ENCODE peak calls at places on chromosomes 16 and 17, in nine cellular contexts. C is spleen; U is tibial artery; H is adrenal gland; E is stomach; W is cardiac muscle cell; K is body of pancreas; P is CD8-positive, alpha-beta T cell; Y is left ventricle myocardium inferior. N is an unnamed sample. For H3K4me1, the result is how much of the 10 kb centered on the place peaks cover.

GRCh38 chr17:66255112-66255511 is 25.9 kb upstream of the APOH start:
- DNase-seq in P (peak), K (peak), U (no peak), H (peak), C (no peak), Y (no peak), W (peak), E (no peak), N (peak)

GRCh38 chr16:5560084-5560483 is 462.5 kb upstream of the EEF2KMT start:
- DNase-seq in Y (no peak), H (no peak), E (no peak), K (no peak), C (no peak), W (no peak), U (no peak), P (no peak), N (no peak)

GRCh38 chr17:77200711-77201110 is 59.9 kb downstream of the SEC14L1 start:
- DNase-seq in K (no peak), C (no peak), W (no peak), U (no peak), Y (no peak), H (peak), P (no peak), E (no peak), N (no peak)

GRCh38 chr17:51260960-51261958 is 913 bp downstream of the UTP18 start:
- DNase-seq in Y (peak), K (peak), P (peak), U (peak), W (peak), E (peak), C (peak), H (peak), N (no peak)

GRCh38 chr17:76943781-76944213 is 75.6 kb downstream of the MGAT5B start:
- DNase-seq in P (no peak), E (no peak), Y (no peak), H (no peak), W (no peak), U (no peak), C (no peak), K (no peak), N (no peak)

GRCh38 chr17:16406742-16407674 is 8.4 kb upstream of the TRPV2 start:
- DNase-seq in Y (peak), C (peak), U (peak), H (no peak), W (peak), E (no peak), P (no peak), K (peak), N (no peak)

GRCh38 chr16:86626284-86626683 is 47.9 kb downstream of the FOXL1 start:
- DNase-seq in Y (no peak), C (no peak), K (no peak), W (no peak), P (no peak), U (no peak), E (no peak), H (no peak), N (no peak)

GRCh38 chr17:64281962-64282752 is 19.1 kb upstream of the TEX2 start:
- DNase-seq in Y (peak), P (peak), U (peak), K (peak), E (peak), C (peak), H (peak), W (peak), N (no peak)

GRCh38 chr16:22063888-22064467 is 28.4 kb upstream of the VWA3A start:
- DNase-seq in P (no peak), C (no peak), Y (no peak), K (no peak), W (no peak), H (no peak), U (no peak), E (no peak), N (no peak)

GRCh38 chr17:15457723-15458094 is 9.7 kb downstream of the CDRT4 start:
- DNase-seq in C (no peak), U (peak), W (no peak), E (no peak), Y (peak), P (no peak), K (no peak), H (no peak), N (no peak)

GRCh38 chr16:12228079-12228606 is 251.6 kb downstream of the SNX29 start:
- DNase-seq in K (no peak), U (no peak), E (no peak), H (no peak), Y (no peak), P (no peak), C (no peak), W (no peak), N (no peak)

GRCh38 chr16:12229759-12230594 is 253.4 kb downstream of the SNX29 start:
- DNase-seq in Y (no peak), U (no peak), C (no peak), E (no peak), H (no peak), W (no peak), P (no peak), K (no peak), N (no peak)

GRCh38 chr16:12225816-12226480 is 249.4 kb downstream of the SNX29 start:
- DNase-seq in H (no peak), E (no peak), C (no peak), Y (no peak), P (no peak), U (no peak), W (no peak), K (no peak), N (no peak)

GRCh38 chr16:12231666-12232065 is 255.1 kb downstream of the SNX29 start:
- DNase-seq in W (no peak), K (no peak), U (no peak), Y (no peak), E (no peak), P (no peak), H (no peak), C (no peak), N (no peak)

GRCh38 chr16:12228607-12229499 is 252.3 kb downstream of the SNX29 start:
- DNase-seq in E (no peak), P (no peak), H (peak), K (peak), C (no peak), W (peak), U (no peak), Y (peak), N (peak)
- H3K4me1 ChIP-seq in E (under half), P (under half), H (under half), K (under half), C (under half), W (under half), U (under half), Y (under half), N (under half)

DNA sequence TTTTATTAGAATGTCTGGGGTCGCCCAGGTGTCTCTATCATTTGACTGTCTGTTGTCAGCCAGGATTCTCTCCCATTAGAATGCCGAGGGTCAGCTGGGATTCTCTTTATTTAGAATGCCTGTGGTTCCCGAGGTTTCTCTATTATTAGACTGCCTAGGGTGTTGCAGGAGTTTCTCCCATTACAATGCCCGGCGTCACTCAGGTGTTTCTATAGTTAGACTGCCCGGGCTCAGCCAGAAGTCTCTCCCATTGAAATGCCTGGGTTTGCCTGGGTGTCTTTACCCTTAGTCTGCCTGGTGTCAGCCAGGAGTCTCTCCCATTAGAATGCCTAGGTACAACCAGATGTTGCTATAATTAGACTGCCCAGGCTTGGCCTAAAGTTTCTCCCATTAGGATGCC is 2252.0 kb downstream of the TP53TG3F start:
- DNase-seq in U (no peak), P (no peak), H (no peak), Y (no peak), C (no peak), W (no peak), E (no peak), K (no peak), N (no peak)
- H3K4me3 ChIP-seq in U (no peak), P (no peak), H (no peak), Y (no peak), C (no peak), W (no peak), E (no peak), K (no peak), N (no peak)

DNA sequence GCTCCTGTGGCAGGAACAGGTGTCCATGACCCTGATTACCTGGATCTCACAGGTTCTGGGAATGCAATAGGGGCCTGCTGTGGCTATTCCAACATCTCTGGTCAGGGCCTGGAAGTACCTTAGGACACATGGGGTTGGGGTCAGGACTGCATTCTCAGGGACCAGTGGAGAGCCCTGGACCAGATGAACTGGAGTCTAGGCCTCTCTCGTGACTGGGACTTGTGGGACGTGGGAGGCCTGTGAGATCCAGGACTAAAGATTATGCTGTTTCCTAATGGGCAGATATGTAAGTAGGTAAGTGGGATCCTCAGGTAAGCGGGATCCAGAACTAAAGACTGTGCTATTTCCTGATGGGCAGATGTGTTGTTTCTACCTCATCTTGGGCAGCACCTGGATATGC is 16.2 kb upstream of the CD300A start:
- DNase-seq in C (no peak), E (no peak), W (no peak), H (no peak), Y (no peak), K (no peak), P (no peak), U (no peak), N (no peak)
- H3K27ac ChIP-seq in C (no peak), E (peak), W (no peak), H (no peak), Y (peak), K (no peak), P (no peak), U (peak), N (no peak)

GRCh38 chr17:74151551-74152315 is 51.7 kb upstream of the RPL38 start:
- DNase-seq in C (no peak), H (no peak), E (no peak), K (no peak), U (no peak), P (no peak), W (no peak), Y (no peak), N (no peak)

GRCh38 chr17:74153821-74154430 is 49.6 kb upstream of the RPL38 start:
- DNase-seq in Y (no peak), K (no peak), H (no peak), C (no peak), E (no peak), U (no peak), P (no peak), W (no peak), N (no peak)

GRCh38 chr17:74150428-74151025 is 53.0 kb upstream of the RPL38 start:
- DNase-seq in H (no peak), C (no peak), Y (no peak), W (no peak), K (peak), P (no peak), E (no peak), U (no peak), N (no peak)

GRCh38 chr17:74153456-74153810 is 50.0 kb upstream of the RPL38 start:
- DNase-seq in H (no peak), W (no peak), E (no peak), U (no peak), C (no peak), K (no peak), Y (no peak), P (no peak), N (no peak)

GRCh38 chr17:74152591-74153455 is 50.7 kb upstream of the RPL38 start:
- DNase-seq in U (no peak), C (no peak), P (no peak), K (no peak), H (no peak), Y (no peak), W (peak), E (no peak), N (no peak)
- H3K4me1 ChIP-seq in U (under half), C (under half), P (under half), K (under half), H (under half), Y (under half), W (under half), E (under half), N (under half)

DNA sequence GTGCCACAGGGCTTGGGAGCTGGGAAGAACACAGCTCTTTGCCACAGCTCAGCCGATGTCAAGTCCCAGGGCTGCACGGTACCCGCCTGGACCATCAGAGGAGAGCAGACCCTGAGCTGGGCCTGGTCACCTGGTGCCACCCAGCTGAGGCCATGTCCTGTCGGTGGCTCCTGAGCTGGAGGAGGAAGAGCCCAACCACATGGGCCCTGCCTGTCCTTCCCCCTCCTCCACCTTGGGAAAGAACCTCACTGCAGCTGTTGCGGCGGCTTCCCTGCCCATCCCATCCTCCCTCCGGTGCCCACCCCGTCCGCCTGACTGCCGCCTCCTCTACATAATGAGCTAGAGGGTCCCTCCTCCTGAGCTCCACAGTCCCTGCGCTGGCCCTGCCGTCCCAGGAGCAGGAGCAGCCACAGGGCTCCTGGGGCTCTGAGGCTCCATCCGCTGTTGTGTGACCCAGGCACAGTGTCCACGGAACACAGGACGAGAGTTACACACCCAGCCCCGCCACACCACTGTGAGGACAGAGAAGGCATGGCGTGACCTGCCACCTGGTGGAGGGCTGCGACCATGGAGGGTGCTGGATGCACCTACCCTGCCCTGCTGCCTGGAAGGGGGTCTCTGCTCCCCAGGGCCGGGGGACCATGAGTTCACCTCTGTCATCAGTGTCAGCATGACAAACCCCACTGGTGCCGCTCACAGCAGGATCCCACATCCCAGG is 21.4 kb upstream of the CHMP6 start:
- DNase-seq in W (no peak), Y (peak), P (peak), H (no peak), E (peak), K (peak), U (no peak), C (peak), N (no peak)
- H3K4me3 ChIP-seq in W (no peak), Y (no peak), P (no peak), H (no peak), E (no peak), K (no peak), U (no peak), C (no peak), N (no peak)

GRCh38 chr16:2462031-2462866 is 2.3 kb downstream of the TEDC2 start:
- DNase-seq in K (no peak), W (no peak), E (no peak), Y (no peak), H (no peak), U (no peak), C (no peak), P (peak), N (no peak)

GRCh38 chr16:2460916-2461315 is 1.0 kb downstream of the TEDC2 start:
- DNase-seq in U (no peak), Y (no peak), H (no peak), W (no peak), C (no peak), P (peak), K (no peak), E (no peak), N (no peak)

GRCh38 chr16:2458887-2459646 is 842 bp upstream of the TEDC2 start:
- DNase-seq in E (no peak), H (no peak), K (no peak), U (no peak), P (peak), C (peak), Y (no peak), W (no peak), N (no peak)

GRCh38 chr16:2459647-2460390 is at the start of gene TEDC2:
- DNase-seq in H (peak), K (peak), P (peak), E (peak), C (peak), W (peak), U (peak), Y (peak), N (peak)

DNA sequence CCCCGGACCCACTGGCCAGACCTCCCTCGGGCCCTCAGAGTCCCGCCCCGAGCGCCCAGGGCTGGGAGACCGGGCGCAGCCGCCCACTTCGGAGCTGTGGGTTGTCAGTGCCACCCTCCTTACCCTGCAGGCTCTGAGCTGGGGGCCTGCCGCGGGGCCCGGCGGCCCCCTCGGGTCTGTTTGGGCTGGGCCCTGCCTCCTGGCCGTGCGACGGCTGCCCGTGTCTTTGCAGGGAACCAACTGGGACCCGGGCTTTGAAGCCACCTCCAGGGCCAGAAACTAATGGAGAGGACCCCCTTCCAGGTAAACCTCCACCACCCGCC is 443 bp downstream of the TEDC2 start:
- DNase-seq in Y (no peak), H (no peak), P (no peak), U (no peak), E (no peak), C (no peak), K (no peak), W (no peak), N (no peak)
- H3K27ac ChIP-seq in Y (peak), H (no peak), P (no peak), U (no peak), E (peak), C (no peak), K (no peak), W (peak), N (no peak)

GRCh38 chr16:1258906-1259759 is 3.3 kb downstream of the TPSD1 start:
- DNase-seq in U (no peak), C (no peak), P (no peak), E (no peak), H (no peak), Y (no peak), W (peak), K (peak), N (no peak)

GRCh38 chr16:1257561-1258217 is 1.8 kb downstream of the TPSD1 start:
- DNase-seq in K (no peak), E (no peak), C (peak), P (no peak), H (no peak), Y (no peak), U (no peak), W (no peak), N (no peak)

GRCh38 chr16:1259760-1260068 is 3.8 kb downstream of the TPSD1 start:
- DNase-seq in K (no peak), C (no peak), Y (no peak), W (no peak), E (no peak), P (no peak), H (no peak), U (no peak), N (no peak)

GRCh38 chr16:1258218-1258587 is 2.3 kb downstream of the TPSD1 start:
- DNase-seq in E (no peak), W (no peak), P (no peak), C (no peak), U (no peak), K (no peak), H (no peak), Y (no peak), N (no peak)

DNA sequence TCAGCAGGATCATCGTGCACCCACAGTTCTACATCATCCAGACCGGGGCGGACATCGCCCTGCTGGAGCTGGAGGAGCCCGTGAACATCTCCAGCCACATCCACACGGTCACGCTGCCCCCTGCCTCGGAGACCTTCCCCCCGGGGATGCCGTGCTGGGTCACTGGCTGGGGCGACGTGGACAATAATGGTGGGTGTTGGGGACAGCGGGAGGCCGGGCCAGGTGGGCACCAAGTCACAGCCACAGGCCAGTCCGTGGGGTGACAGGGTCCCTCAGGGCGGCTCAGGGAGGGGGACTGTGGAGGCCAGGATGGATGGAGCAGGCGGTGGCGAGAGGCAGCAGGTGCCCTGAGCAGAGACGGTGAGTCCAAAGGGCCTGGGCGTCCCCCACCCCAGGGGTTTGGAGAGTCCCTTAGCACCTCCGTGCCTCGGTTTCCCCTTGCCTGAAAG is 1.0 kb downstream of the TPSD1 start:
- DNase-seq in Y (no peak), K (no peak), W (no peak), H (no peak), C (no peak), E (no peak), P (no peak), U (no peak), N (no peak)
- H3K4me1 ChIP-seq in Y (under half), K (under half), W (under half), H (under half), C (under half), E (under half), P (under half), U (under half), N (under half)